ENCODE peak calls at places on chromosomes 6 and 20, in nine cellular contexts. F is HS-5; B is RWPE1; R is NCI-H187; Y is BJ; P is foreskin fibroblast; T is body of pancreas; M is stimulated activated CD4-positive, alpha-beta T cell treated with anti-CD3 and anti-CD28 coated beads, Interleukin-12 subunit alpha, Interleukin-12 subunit beta, amount 100 ng/mL, for 4 hours; I is HT1080. E is an unnamed sample.

GRCh38 chr20:33667245-33668086 is 723 bp downstream of the ACTL10 start:
- DNase-seq in F (peak; percentile 45), B (no peak), R (peak; percentile 74), Y (no peak), P (peak; percentile 74), T (peak; percentile 71), M (peak; percentile 69), I (no peak), E (peak; percentile 65)

GRCh38 chr20:18224968-18225568 is 63.3 kb upstream of the ZNF133 start:
- DNase-seq in F (peak; percentile 30), B (peak; percentile 71), R (no peak), Y (peak; percentile 2), P (peak; percentile 77), T (peak; percentile 47), M (no peak), I (peak; percentile 74), E (peak; percentile 88)

GRCh38 chr20:18091624-18092023 is 33.9 kb upstream of the OVOL2 start:
- DNase-seq in F (no peak), B (no peak), R (no peak), Y (no peak), P (no peak), T (no peak), M (no peak), I (no peak), E (no peak)

GRCh38 chr20:59013031-59013951 is 5.9 kb upstream of the TUBB1 start:
- DNase-seq in F (no peak), B (no peak), R (no peak), Y (no peak), P (no peak), T (no peak), M (no peak), I (no peak), E (no peak)

GRCh38 chr20:33433465-33433864 is 10.1 kb downstream of the SNTA1 start:
- DNase-seq in F (no peak), B (no peak), R (no peak), Y (no peak), P (peak; percentile 17), T (peak; percentile 10), M (no peak), I (no peak), E (peak; percentile 82)

GRCh38 chr6:125558907-125559306 is 190.5 kb upstream of the HEY2 start:
- DNase-seq in F (no peak), B (peak; percentile 17), R (no peak), Y (no peak), P (no peak), T (no peak), M (no peak), I (peak; percentile 11), E (no peak)

GRCh38 chr6:159751448-159751847 is 10.4 kb upstream of the ACAT2 start:
- DNase-seq in F (no peak), B (no peak), R (no peak), Y (no peak), P (no peak), T (no peak), M (no peak), I (no peak), E (no peak)

GRCh38 chr6:30615219-30615957 is 1.7 kb downstream of the PPP1R10 start:
- DNase-seq in F (peak; percentile 70), B (no peak), R (no peak), Y (no peak), P (peak; percentile 68), T (peak; percentile 68), M (no peak), I (peak; percentile 87), E (peak; percentile 85)

GRCh38 chr6:15871211-15871770 is 208.5 kb upstream of the DTNBP1 start:
- DNase-seq in F (no peak), B (no peak), R (no peak), Y (no peak), P (no peak), T (no peak), M (no peak), I (no peak), E (no peak)

GRCh38 chr6:167272156-167272555 is 19.0 kb upstream of the UNC93A start:
- DNase-seq in F (no peak), B (no peak), R (no peak), Y (no peak), P (no peak), T (no peak), M (no peak), I (no peak), E (no peak)

GRCh38 chr6:147190556-147190955 is 13.7 kb upstream of the STXBP5 start:
- DNase-seq in F (no peak), B (no peak), R (no peak), Y (no peak), P (no peak), T (no peak), M (no peak), I (no peak), E (no peak)

GRCh38 chr6:118562959-118563358 is 14.9 kb downstream of the PLN start:
- DNase-seq in F (no peak), B (no peak), R (no peak), Y (no peak), P (no peak), T (no peak), M (no peak), I (peak; percentile 49), E (peak; percentile 20)

GRCh38 chr6:142881290-142881689 is 63.7 kb downstream of the HIVEP2 start:
- DNase-seq in F (no peak), B (no peak), R (no peak), Y (no peak), P (no peak), T (no peak), M (no peak), I (no peak), E (no peak)

GRCh38 chr6:136158398-136158797 is 91.7 kb downstream of the MTFR2 start:
- DNase-seq in F (no peak), B (no peak), R (no peak), Y (peak; percentile 21), P (no peak), T (peak; percentile 80), M (no peak), I (no peak), E (no peak)

GRCh38 chr6:104613416-104614001 is 246.2 kb downstream of the HACE1 start:
- DNase-seq in F (no peak), B (no peak), R (no peak), Y (no peak), P (no peak), T (no peak), M (no peak), I (no peak), E (no peak)

GRCh38 chr6:53179961-53180651 is 31.5 kb upstream of the GCM1 start:
- DNase-seq in F (no peak), B (peak; percentile 8), R (peak; percentile 33), Y (no peak), P (no peak), T (peak; percentile 76), M (no peak), I (peak; percentile 18), E (peak; percentile 13)

GRCh38 chr6:47479156-47479541 is 1.6 kb downstream of the CD2AP start:
- DNase-seq in F (no peak), B (no peak), R (no peak), Y (no peak), P (no peak), T (no peak), M (no peak), I (peak; percentile 0), E (peak; percentile 7)

GRCh38 chr6:161272600-161273355 is 1.1 kb downstream of the AGPAT4 start:
- DNase-seq in F (no peak), B (peak; percentile 24), R (no peak), Y (no peak), P (peak; percentile 29), T (peak; percentile 31), M (no peak), I (peak; percentile 35), E (peak; percentile 24)

E was measured in RPMI7951.